ENCODE peak calls at places on chromosomes 4 and X, in five cellular contexts. C is aorta, R is cardiac muscle cell, M is transverse colon, U is lung. V is an unnamed sample. For H3K4me1, H3K27me3 and H3K9me3, the result is how much of the 10 kb centered on the place peaks cover.

GRCh38 chr4:26223160-26223559 is 97.7 kb upstream of the RBPJ start:
- DNase-seq in C (no peak), R (no peak), M (no peak), U (no peak), V (no peak)

GRCh38 chrX:121254336-121254735 is 206.9 kb downstream of the GLUD2 start:
- DNase-seq in C (no peak), R (no peak), M (no peak), U (no peak), V (peak)

GRCh38 chrX:19888419-19888879 is 1.0 kb upstream of the SH3KBP1 start:
- DNase-seq in C (no peak), R (peak), M (no peak), U (no peak), V (peak)

GRCh38 chrX:48558270-48558669 is 16.0 kb upstream of the RBM3 start:
- DNase-seq in C (no peak), R (no peak), M (no peak), U (no peak), V (no peak)

GRCh38 chr4:62571494-62571893 is 1371.4 kb downstream of the ADGRL3 start:
- DNase-seq in C (no peak), R (no peak), M (peak), U (no peak), V (no peak)

GRCh38 chr4:111775908-111776307 is 369.3 kb upstream of the FAM241A start:
- DNase-seq in C (no peak), R (no peak), M (no peak), U (no peak), V (no peak)

GRCh38 chrX:53263597-53264094 is 17.7 kb downstream of the IQSEC2 start:
- DNase-seq in C (no peak), R (no peak), M (no peak), U (no peak), V (no peak)

GRCh38 chrX:67601771-67602170 is 58.0 kb downstream of the AR start:
- DNase-seq in C (no peak), R (no peak), M (no peak), U (no peak), V (no peak)

GRCh38 chr4:74033721-74034120 is 4.8 kb downstream of the CXCL3 start:
- DNase-seq in C (no peak), R (no peak), M (no peak), U (no peak), V (no peak)

GRCh38 chr4:154164931-154165839 is 326.4 kb downstream of the DCHS2 start:
- DNase-seq in C (no peak), R (no peak), M (no peak), U (peak), V (no peak)

GRCh38 chrX:21972721-21973120 is 32.2 kb downstream of the SMS start:
- DNase-seq in C (peak), R (no peak), M (no peak), U (no peak), V (no peak)

GRCh38 chr4:127352220-127352619 is 280.5 kb upstream of the INTU start:
- DNase-seq in C (no peak), R (no peak), M (no peak), U (no peak), V (no peak)

GRCh38 chr4:165720411-165721082 is 152.5 kb upstream of the TLL1 start:
- DNase-seq in C (no peak), R (no peak), M (no peak), U (no peak), V (no peak)

GRCh38 chr4:13678186-13678924 is 50.8 kb upstream of the BOD1L1 start:
- DNase-seq in C (no peak), R (no peak), M (no peak), U (no peak), V (no peak)

GRCh38 chr4:180521181-180521580 is 1722.0 kb upstream of the TENM3 start:
- DNase-seq in C (no peak), R (no peak), M (no peak), U (no peak), V (no peak)

GRCh38 chrX:5857232-5857631 is 371.4 kb downstream of the NLGN4X start:
- DNase-seq in C (no peak), R (no peak), M (no peak), U (no peak), V (no peak)

GRCh38 chrX:124358796-124359386 is 12.5 kb downstream of the SH2D1A start:
- DNase-seq in C (no peak), R (no peak), M (no peak), U (no peak), V (no peak)

GRCh38 chr4:16636911-16637630 is 261.4 kb downstream of the LDB2 start:
- DNase-seq in C (no peak), R (no peak), M (no peak), U (no peak), V (peak)

GRCh38 chr4:7553280-7553679 is 118.5 kb upstream of the PSAPL1 start:
- DNase-seq in C (peak), R (no peak), M (no peak), U (no peak), V (no peak)

GRCh38 chrX:16138108-16138427 is 14.7 kb downstream of the GRPR start:
- DNase-seq in C (no peak), R (peak), M (no peak), U (no peak), V (peak)

GRCh38 chrX:130916636-130917422 is 13.8 kb upstream of the ENOX2 start:
- DNase-seq in C (no peak), R (peak), M (peak), U (no peak), V (peak)

GRCh38 chrX:81308086-81308852 is 106.4 kb downstream of the SH3BGRL start:
- DNase-seq in C (no peak), R (no peak), M (no peak), U (no peak), V (no peak)

GRCh38 chr4:101236097-101236496 is 111.2 kb downstream of the PPP3CA start:
- DNase-seq in C (no peak), R (no peak), M (no peak), U (no peak), V (no peak)
- H3K4me1 ChIP-seq in C (under half), R (under half), M (under half), U (under half), V (under half)

DNA sequence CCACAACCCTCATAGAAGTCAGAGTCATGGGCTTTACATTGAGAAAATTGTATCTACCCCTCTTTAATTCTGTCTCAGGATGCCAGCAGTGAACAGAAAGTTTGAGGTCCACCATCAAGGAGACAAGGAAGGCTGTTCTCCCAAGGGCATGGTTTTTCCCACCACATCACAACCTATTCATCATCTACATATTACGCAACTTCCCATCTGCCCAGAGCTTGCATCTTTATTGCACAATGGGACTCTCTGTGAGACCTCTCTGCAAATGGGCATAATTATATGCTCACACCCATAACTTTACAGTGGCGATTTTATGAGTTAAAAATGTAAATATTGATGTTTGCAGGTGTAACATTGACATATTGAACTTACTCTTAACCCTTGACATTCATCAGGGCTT is 38.9 kb downstream of the PAGE2 start:
- DNase-seq in C (no peak), R (no peak), M (no peak), U (no peak), V (no peak)
- H3K27me3 ChIP-seq in C (under half), R (under half), M (under half), U (under half), V (under half)

GRCh38 chr4:129059028-129059427 is 34.3 kb downstream of the SCLT1 start:
- DNase-seq in C (no peak), R (no peak), M (no peak), U (no peak), V (no peak)
- H3K9me3 ChIP-seq in C (under half), R (under half), M (half or more), U (under half), V (under half)

GRCh38 chr4:139243448-139244365 is 36.3 kb downstream of the MGARP start:
- DNase-seq in C (peak), R (no peak), M (no peak), U (no peak), V (no peak)

GRCh38 chr4:139246166-139246565 is 33.9 kb downstream of the MGARP start:
- DNase-seq in C (no peak), R (no peak), M (no peak), U (no peak), V (no peak)

GRCh38 chr4:139247241-139247640 is 32.8 kb downstream of the MGARP start:
- DNase-seq in C (no peak), R (no peak), M (no peak), U (no peak), V (no peak)

GRCh38 chr4:139247656-139248238 is 32.3 kb downstream of the MGARP start:
- DNase-seq in C (no peak), R (no peak), M (no peak), U (no peak), V (no peak)

DNA sequence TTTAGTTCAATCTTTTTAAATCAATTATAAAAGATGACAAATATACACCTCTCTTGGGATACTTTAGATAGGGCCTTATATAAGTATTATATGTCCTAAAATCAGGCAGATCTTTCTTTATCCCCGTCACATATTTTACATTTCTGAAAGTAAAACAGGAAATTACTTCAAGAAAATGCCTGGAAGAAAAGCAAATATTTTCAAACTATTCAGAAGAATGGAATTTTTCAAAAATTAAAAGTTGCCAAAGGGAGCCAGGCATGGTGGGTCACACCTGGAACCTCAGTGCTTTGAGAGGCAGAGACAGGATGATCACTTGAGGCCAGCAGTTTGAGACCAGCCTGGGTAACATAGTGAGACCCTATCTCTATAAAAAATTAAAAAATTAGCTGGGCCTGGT is 34.4 kb downstream of the MGARP start:
- DNase-seq in C (no peak), R (no peak), M (no peak), U (no peak), V (no peak)
- H3K4me1 ChIP-seq in C (under half), R (under half), M (under half), U (under half), V (under half)

DNA sequence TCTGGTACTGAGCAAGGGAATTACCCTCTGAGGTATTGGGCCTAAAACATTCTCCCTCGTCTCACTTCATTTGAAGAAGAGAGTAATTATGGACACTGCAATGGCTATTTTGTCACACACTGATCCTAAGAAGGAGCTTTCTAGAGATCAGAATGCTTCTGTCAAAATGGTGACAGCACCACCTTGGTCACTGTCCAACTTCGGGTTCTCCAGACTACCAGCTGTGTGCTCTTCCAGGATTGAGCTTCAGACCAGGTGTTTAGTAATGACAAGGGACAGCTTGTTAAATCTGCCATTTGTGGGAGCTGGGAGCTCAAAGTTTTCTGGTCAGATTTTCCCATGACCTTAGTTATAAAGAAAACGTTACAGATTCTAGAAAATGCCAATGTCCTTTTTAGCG is 105.4 kb downstream of the POLA1 start:
- DNase-seq in C (no peak), R (no peak), M (no peak), U (no peak), V (no peak)
- H3K27me3 ChIP-seq in C (under half), R (under half), M (under half), U (under half), V (under half)

DNA sequence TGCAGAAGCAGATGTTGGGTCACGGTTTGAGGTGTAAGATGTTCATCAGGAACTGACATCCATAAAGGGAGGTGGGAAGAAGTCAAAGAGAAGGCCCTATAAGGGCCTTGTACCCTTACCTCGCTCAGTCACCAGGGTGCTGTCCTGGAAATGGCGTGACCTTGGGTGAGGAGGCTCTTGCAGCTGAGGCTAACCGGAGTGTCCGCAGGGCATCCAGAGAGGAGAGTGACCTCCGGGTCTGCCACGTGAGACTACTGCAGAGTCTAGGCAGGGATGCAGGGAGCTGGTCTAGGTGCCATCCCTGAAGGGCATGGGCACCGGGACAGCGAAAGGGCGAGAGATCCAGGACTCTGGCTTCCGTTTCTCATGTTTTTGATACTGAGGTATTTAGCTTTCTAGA is 28.7 kb upstream of the IRAK1 start:
- DNase-seq in C (no peak), R (no peak), M (no peak), U (no peak), V (no peak)
- H3K9me3 ChIP-seq in C (under half), R (under half), M (under half), U (under half), V (under half)

GRCh38 chr4:109798866-109799265 is 2.9 kb downstream of the CFI start:
- DNase-seq in C (no peak), R (no peak), M (no peak), U (no peak), V (no peak)
- H3K4me1 ChIP-seq in C (under half), R (under half), M (under half), U (under half), V (under half)